ENCODE peak calls at places on chromosomes 13 and 19, in six cellular contexts. B is H1, C is GM12891, R is HepG2, A is K562, J is GM12878. O is an unnamed sample.

GRCh38 chr19:2770055-2771013 is 12.7 kb downstream of the SGTA start:
- DNase-seq in R (no peak), C (no peak), B (no peak), A (no peak), J (no peak), O (no peak)

GRCh38 chr19:55085923-55086715 is 10.4 kb downstream of the EPS8L1 start:
- DNase-seq in A (no peak), J (no peak), C (no peak), B (peak), R (no peak), O (no peak)

GRCh38 chr13:85040176-85040660 is 759.0 kb downstream of the SLITRK6 start:
- DNase-seq in A (no peak), J (no peak), B (no peak), R (no peak), C (no peak), O (no peak)

GRCh38 chr13:20190481-20191310 is 2.0 kb downstream of the GJB2 start:
- DNase-seq in R (no peak), J (no peak), A (no peak), C (no peak), B (no peak), O (no peak)

GRCh38 chr13:87172166-87172825 is 498.9 kb upstream of the SLITRK5 start:
- DNase-seq in R (no peak), A (no peak), C (no peak), J (no peak), B (no peak), O (no peak)

GRCh38 chr13:38620876-38621275 is 66.0 kb upstream of the FREM2 start:
- DNase-seq in C (no peak), A (no peak), R (no peak), B (no peak), J (no peak), O (no peak)

GRCh38 chr13:51501592-51502205 is 48.9 kb upstream of the INTS6 start:
- DNase-seq in R (no peak), A (no peak), C (no peak), B (no peak), J (no peak), O (no peak)

GRCh38 chr19:49340069-49340864 is 5.1 kb downstream of the CD37 start:
- DNase-seq in A (peak), R (peak), J (peak), B (peak), C (peak), O (peak)

GRCh38 chr19:46069841-46070341 is 29.1 kb upstream of the IGFL4 start:
- DNase-seq in A (no peak), C (no peak), J (no peak), R (peak), B (no peak), O (no peak)

GRCh38 chr13:64266024-64266423 is 2850.4 kb upstream of the PCDH20 start:
- DNase-seq in R (no peak), C (no peak), J (no peak), A (no peak), B (no peak), O (no peak)

GRCh38 chr13:50339291-50339690 is 324.0 kb downstream of the KCNRG start:
- DNase-seq in J (no peak), C (no peak), A (no peak), R (no peak), B (no peak), O (no peak)

GRCh38 chr13:34993470-34993869 is 51.4 kb downstream of the NBEA start:
- DNase-seq in A (no peak), B (no peak), C (no peak), J (no peak), R (no peak), O (no peak)

GRCh38 chr13:110233181-110233641 is 73.7 kb downstream of the COL4A1 start:
- DNase-seq in J (no peak), B (peak), A (no peak), C (no peak), R (no peak), O (no peak)

GRCh38 chr19:2123682-2124387 is 27.1 kb downstream of the IZUMO4 start:
- DNase-seq in C (no peak), R (no peak), B (peak), J (no peak), A (peak), O (no peak)

GRCh38 chr13:44429311-44429710 is 55.7 kb downstream of the SERP2 start:
- DNase-seq in B (no peak), R (peak), C (no peak), A (no peak), J (no peak), O (no peak)

GRCh38 chr19:35797663-35798062 is 15.0 kb downstream of the PRODH2 start:
- DNase-seq in A (peak), R (no peak), B (peak), J (no peak), C (no peak), O (peak)

GRCh38 chr13:25687622-25688225 is 315.9 kb downstream of the ATP8A2 start:
- DNase-seq in J (no peak), B (no peak), C (no peak), R (no peak), A (no peak), O (no peak)

GRCh38 chr13:20550799-20551198 is 16.2 kb upstream of the IFT88 start:
- DNase-seq in B (no peak), C (no peak), J (no peak), R (peak), A (no peak), O (no peak)

GRCh38 chr19:41866284-41866683 is 6.2 kb downstream of the RPS19 start:
- DNase-seq in J (no peak), R (no peak), B (no peak), A (no peak), C (no peak), O (no peak)

GRCh38 chr19:1247747-1248453 is 483 bp upstream of the MIDN start:
- DNase-seq in R (peak), C (no peak), J (no peak), B (peak), A (peak), O (no peak)

GRCh38 chr13:80012281-80012680 is 328.6 kb downstream of the SPRY2 start:
- DNase-seq in A (no peak), C (no peak), R (no peak), B (no peak), J (no peak), O (no peak)

GRCh38 chr19:3987619-3988371 is 2.5 kb upstream of the EEF2 start:
- DNase-seq in J (peak), A (peak), C (peak), R (peak), B (peak), O (peak)
- TF ChIP-seq POLR2AphosphoS5 in J (no peak), A (no peak), C (no peak), R (no peak), B (no peak), O (no peak)

GRCh38 chr19:15212682-15213081 is 11.9 kb upstream of the NOTCH3 start:
- DNase-seq in C (no peak), B (no peak), R (no peak), J (no peak), A (no peak), O (no peak)

GRCh38 chr19:15213715-15214381 is 13.1 kb upstream of the NOTCH3 start:
- DNase-seq in R (no peak), J (no peak), C (no peak), B (no peak), A (no peak), O (no peak)

DNA sequence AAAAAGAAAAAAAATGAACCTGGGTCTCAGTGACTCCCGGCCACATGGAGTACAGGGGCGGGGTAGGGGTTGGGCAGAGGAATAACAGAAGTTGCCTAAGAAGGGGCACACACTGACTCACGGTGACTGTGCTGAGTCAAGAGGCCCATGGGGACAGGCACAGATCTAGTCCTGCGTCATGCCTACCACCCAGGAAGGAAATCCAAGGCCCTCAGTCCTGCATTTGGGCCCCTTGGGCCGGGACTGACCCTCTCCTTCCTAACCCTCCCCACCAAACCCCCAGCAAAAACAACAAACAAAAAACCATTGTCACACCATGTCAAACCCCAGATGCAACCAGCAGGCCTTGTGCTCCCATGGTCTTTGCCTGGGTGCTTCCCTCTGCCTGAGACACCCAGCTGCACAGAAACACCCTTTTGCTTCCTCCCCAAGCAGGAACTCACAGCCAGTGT is 9.6 kb upstream of the NOTCH3 start:
- DNase-seq in C (no peak), J (no peak), A (no peak), R (peak), B (no peak), O (no peak)
- TF ChIP-seq TAF1 in C (no peak), J (no peak), A (no peak), R (no peak), B (no peak), O (no peak)

DNA sequence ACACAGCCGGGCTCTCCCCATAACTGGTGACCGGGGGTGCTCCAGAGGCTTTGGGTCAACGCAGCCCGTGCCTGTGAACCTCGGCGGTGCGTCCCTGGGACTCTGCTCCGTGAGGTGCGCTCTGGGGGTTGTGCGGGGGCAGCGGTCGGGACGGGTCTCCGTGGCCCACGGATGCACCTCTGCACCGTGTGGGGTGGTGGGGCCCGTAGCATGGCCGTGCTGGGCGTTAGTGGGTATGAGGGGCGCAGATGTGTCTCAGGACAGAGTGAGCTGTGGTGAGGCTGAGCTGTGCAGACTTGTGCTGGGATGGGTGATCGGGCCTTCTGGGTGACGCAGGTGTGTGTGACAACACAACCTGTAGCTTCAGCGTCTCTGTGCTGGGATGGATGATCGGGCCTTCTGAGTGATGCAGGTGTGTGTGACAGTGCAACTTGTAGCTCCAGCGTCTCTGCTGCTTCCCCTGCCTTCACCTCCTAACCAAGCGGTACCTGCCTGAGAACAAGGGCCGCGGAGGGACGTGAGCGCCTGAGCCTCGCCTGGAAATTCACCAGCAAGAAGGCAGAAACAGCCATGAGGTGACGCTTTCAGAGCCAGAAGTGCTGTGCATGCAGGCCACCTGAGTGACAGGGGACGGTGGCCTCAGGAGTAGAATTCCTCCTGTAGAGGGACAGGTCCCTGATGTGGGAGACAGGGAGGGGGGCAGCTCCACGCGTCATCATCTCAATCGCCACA is 599 bp downstream of the ZNF331 start:
- DNase-seq in B (no peak), R (no peak), J (no peak), C (no peak), A (no peak), O (no peak)
- TF ChIP-seq POLR2A in B (no peak), R (no peak), J (no peak), C (no peak), A (no peak), O (no peak)

GRCh38 chr13:112634102-112634501 is 46.1 kb upstream of the TUBGCP3 start:
- DNase-seq in R (no peak), B (no peak), J (no peak), A (peak), C (no peak), O (no peak)
- TF ChIP-seq POLR2AphosphoS5 in R (no peak), B (no peak), J (no peak), A (no peak), C (no peak), O (no peak)

GRCh38 chr19:16347706-16348105 is 23.1 kb downstream of the KLF2 start:
- DNase-seq in A (no peak), J (no peak), B (no peak), C (no peak), R (no peak), O (no peak)
- TF ChIP-seq TAF1 in A (no peak), J (no peak), B (no peak), C (no peak), R (no peak), O (no peak)

GRCh38 chr19:14496029-14496848 is at the start of gene GIPC1:
- DNase-seq in J (peak), R (peak), A (peak), C (peak), B (peak), O (peak)

GRCh38 chr19:14494910-14495677 is 833 bp downstream of the GIPC1 start:
- DNase-seq in B (no peak), A (no peak), J (no peak), C (no peak), R (no peak), O (no peak)

GRCh38 chr19:14495678-14496028 is 274 bp downstream of the GIPC1 start:
- DNase-seq in R (no peak), J (no peak), B (no peak), C (no peak), A (no peak), O (no peak)

GRCh38 chr19:14496849-14497346 is 971 bp upstream of the GIPC1 start:
- DNase-seq in B (no peak), A (no peak), C (no peak), R (no peak), J (no peak), O (no peak)

GRCh38 chr19:14497347-14497921 is 1.5 kb upstream of the GIPC1 start:
- DNase-seq in C (no peak), A (peak), J (no peak), B (no peak), R (peak), O (no peak)
- TF ChIP-seq POLR2A in C (no peak), A (no peak), J (no peak), B (no peak), R (peak), O (no peak)

GRCh38 chr13:75759531-75759930 is 123.4 kb downstream of the LMO7 start:
- DNase-seq in J (no peak), R (peak), B (no peak), C (no peak), A (no peak), O (no peak)
- TF ChIP-seq POLR2AphosphoS5 in J (no peak), R (no peak), B (no peak), C (no peak), A (no peak), O (no peak)

DNA sequence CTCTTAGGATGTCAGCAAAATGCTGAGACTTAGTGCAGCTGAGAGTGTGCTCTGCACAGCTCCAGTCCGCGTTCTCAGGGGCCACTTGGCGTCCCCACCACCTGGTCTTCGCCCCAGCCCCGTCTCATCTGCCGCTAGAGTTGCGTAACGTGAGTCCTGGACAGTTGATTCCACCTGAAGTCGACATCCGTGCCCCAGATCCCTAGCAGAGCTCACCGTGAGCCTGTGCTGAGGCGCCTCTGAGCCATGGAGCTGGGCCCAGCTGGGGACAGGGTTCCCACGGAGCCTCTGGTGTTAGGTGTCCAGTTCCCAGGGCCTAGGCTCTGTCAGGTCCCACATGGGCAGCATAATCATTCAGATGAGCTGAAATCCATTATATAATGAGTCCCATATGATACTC is 147.1 kb upstream of the SOX1 start:
- DNase-seq in B (no peak), R (no peak), C (no peak), J (no peak), A (no peak), O (no peak)
- TF ChIP-seq TAF1 in B (no peak), R (no peak), C (no peak), J (no peak), A (no peak), O (no peak)

GRCh38 chr19:11451942-11452813 is 16.7 kb downstream of the PRKCSH start:
- DNase-seq in B (no peak), J (no peak), C (no peak), R (no peak), A (peak), O (no peak)
- TF ChIP-seq POLR2A in B (no peak), J (no peak), C (no peak), R (no peak), A (no peak), O (no peak)